ENCODE peak calls at places on chromosomes 6 and 20, in seven cellular contexts. K, G, W, F, V, E and S are unnamed samples.

GRCh38 chr6:4790158-4790899 is 14.1 kb downstream of the CDYL start:
- DNase-seq in K (no peak), G (no peak), W (no peak), F (no peak), V (no peak), E (no peak), S (no peak)

GRCh38 chr20:20837574-20838021 is 125.2 kb upstream of the RALGAPA2 start:
- DNase-seq in K (no peak), G (peak), W (peak), F (peak), V (peak), E (peak), S (peak)

GRCh38 chr20:57224641-57225138 is 41.8 kb downstream of the BMP7 start:
- DNase-seq in K (no peak), G (no peak), W (no peak), F (no peak), V (no peak), E (no peak), S (no peak)

GRCh38 chr20:25061103-25061799 is 3.3 kb upstream of the ACSS1 start:
- DNase-seq in K (no peak), G (no peak), W (no peak), F (no peak), V (no peak), E (peak), S (no peak)

GRCh38 chr20:17895641-17896246 is 72.8 kb downstream of the SNX5 start:
- DNase-seq in K (no peak), G (no peak), W (peak), F (peak), V (no peak), E (no peak), S (peak)

GRCh38 chr20:9454781-9455180 is 59.6 kb upstream of the LAMP5 start:
- DNase-seq in K (no peak), G (no peak), W (no peak), F (no peak), V (no peak), E (no peak), S (peak)

GRCh38 chr6:119128252-119128912 is 49.9 kb upstream of the FAM184A start:
- DNase-seq in K (no peak), G (no peak), W (no peak), F (no peak), V (no peak), E (no peak), S (no peak)

GRCh38 chr6:131728296-131728939 is 17.6 kb upstream of the CTAGE9 start:
- DNase-seq in K (no peak), G (no peak), W (no peak), F (no peak), V (no peak), E (no peak), S (no peak)